ENCODE peak calls at places on chromosomes 2 and 18, in four cellular contexts. One of them, this sample, is unnamed.

GRCh38 chr2:100256416-100256815 is 65.9 kb downstream of the LONRF2 start:
- DNase-seq in K562: no peak
- DNase-seq in GM12878: no peak
- DNase-seq in HepG2: no peak
- DNase-seq in this sample: no peak

GRCh38 chr18:48885266-48885950 is 65.4 kb downstream of the SMAD7 start:
- DNase-seq in GM12878: no peak
- DNase-seq in HepG2: no peak
- DNase-seq in K562: no peak
- DNase-seq in this sample: no peak

GRCh38 chr2:155223781-155224406 is 525.4 kb downstream of the KCNJ3 start:
- DNase-seq in K562: no peak
- DNase-seq in HepG2: peak; percentile 15
- DNase-seq in GM12878: no peak
- DNase-seq in this sample: peak; percentile 1

GRCh38 chr2:225122007-225122406 is 79.7 kb upstream of the DOCK10 start:
- DNase-seq in GM12878: no peak
- DNase-seq in K562: peak; percentile 8
- DNase-seq in HepG2: no peak
- DNase-seq in this sample: no peak

GRCh38 chr18:51513525-51513924 is 316.0 kb upstream of the MEX3C start:
- DNase-seq in K562: no peak
- DNase-seq in GM12878: no peak
- DNase-seq in HepG2: no peak
- DNase-seq in this sample: peak; percentile 48

GRCh38 chr2:121260370-121261154 is 24.4 kb downstream of the TFCP2L1 start:
- DNase-seq in GM12878: no peak
- DNase-seq in K562: no peak
- DNase-seq in HepG2: no peak
- DNase-seq in this sample: no peak

GRCh38 chr2:176122633-176123482 is at the start of gene HOXD9:
- DNase-seq in K562: no peak
- DNase-seq in HepG2: no peak
- DNase-seq in GM12878: no peak
- DNase-seq in this sample: no peak

GRCh38 chr2:64609229-64609994 is 44.3 kb downstream of the SERTAD2 start:
- DNase-seq in K562: peak; percentile 82
- DNase-seq in HepG2: no peak
- DNase-seq in GM12878: no peak
- DNase-seq in this sample: peak; percentile 88

GRCh38 chr18:47436871-47437270 is 185.4 kb upstream of the SKOR2 start:
- DNase-seq in K562: no peak
- DNase-seq in HepG2: no peak
- DNase-seq in GM12878: no peak
- DNase-seq in this sample: no peak

GRCh38 chr18:35282353-35282752 is 7.7 kb downstream of the ZSCAN30 start:
- DNase-seq in HepG2: peak; percentile 8
- DNase-seq in GM12878: no peak
- DNase-seq in K562: no peak
- DNase-seq in this sample: no peak

GRCh38 chr2:24793752-24794477 is 690 bp downstream of the CENPO start:
- DNase-seq in K562: peak; percentile 34
- DNase-seq in HepG2: peak; percentile 39
- DNase-seq in GM12878: no peak
- DNase-seq in this sample: peak; percentile 42

GRCh38 chr2:231397011-231397927 is 1.8 kb downstream of the B3GNT7 start:
- DNase-seq in HepG2: no peak
- DNase-seq in GM12878: no peak
- DNase-seq in K562: no peak
- DNase-seq in this sample: no peak

GRCh38 chr2:231642631-231643493 is 50.2 kb downstream of the TEX44 start:
- DNase-seq in K562: peak; percentile 60
- DNase-seq in GM12878: peak; percentile 63
- DNase-seq in HepG2: peak; percentile 39
- DNase-seq in this sample: peak; percentile 97

GRCh38 chr2:231904161-231904611 is 22.0 kb downstream of the NPPC start:
- DNase-seq in HepG2: no peak
- DNase-seq in GM12878: no peak
- DNase-seq in K562: no peak
- DNase-seq in this sample: no peak

GRCh38 chr2:60064687-60065361 is 488.6 kb downstream of the BCL11A start:
- DNase-seq in GM12878: no peak
- DNase-seq in K562: no peak
- DNase-seq in HepG2: no peak
- DNase-seq in this sample: no peak

GRCh38 chr2:100235581-100235980 is 86.7 kb downstream of the LONRF2 start:
- DNase-seq in HepG2: no peak
- DNase-seq in GM12878: no peak
- DNase-seq in K562: no peak
- DNase-seq in this sample: no peak

GRCh38 chr2:6163932-6164331 is 471.7 kb downstream of the SOX11 start:
- DNase-seq in GM12878: no peak
- DNase-seq in HepG2: no peak
- DNase-seq in K562: no peak
- DNase-seq in this sample: no peak

GRCh38 chr2:134027980-134028379 is 225.9 kb upstream of the MGAT5 start:
- DNase-seq in HepG2: no peak
- DNase-seq in GM12878: no peak
- DNase-seq in K562: no peak
- DNase-seq in this sample: no peak

GRCh38 chr2:231127480-231127879 is 2.6 kb upstream of the HTR2B start:
- DNase-seq in K562: no peak
- DNase-seq in HepG2: no peak
- DNase-seq in GM12878: no peak
- DNase-seq in this sample: peak; percentile 83

GRCh38 chr2:104745856-104746255 is 108.1 kb upstream of the POU3F3 start:
- DNase-seq in GM12878: no peak
- DNase-seq in K562: no peak
- DNase-seq in HepG2: no peak
- DNase-seq in this sample: no peak

GRCh38 chr18:46756559-46757201 is at the start of gene ST8SIA5:
- DNase-seq in GM12878: no peak
- DNase-seq in HepG2: no peak
- DNase-seq in K562: no peak
- DNase-seq in this sample: no peak

GRCh38 chr2:128413718-128414341 is 95.2 kb upstream of the HS6ST1 start:
- DNase-seq in K562: no peak
- DNase-seq in HepG2: no peak
- DNase-seq in GM12878: no peak
- DNase-seq in this sample: no peak

GRCh38 chr2:52222128-52222527 is 1190.2 kb upstream of the NRXN1 start:
- DNase-seq in HepG2: no peak
- DNase-seq in K562: no peak
- DNase-seq in GM12878: no peak
- DNase-seq in this sample: no peak

GRCh38 chr2:12106440-12107080 is 360.1 kb downstream of the LPIN1 start:
- DNase-seq in HepG2: no peak
- DNase-seq in GM12878: no peak
- DNase-seq in K562: peak; percentile 97
- DNase-seq in this sample: peak; percentile 63
- TF ChIP-seq REST in HepG2: no peak
- TF ChIP-seq REST in GM12878: no peak
- TF ChIP-seq REST in K562: no peak
- TF ChIP-seq REST in this sample: no peak

DNA sequence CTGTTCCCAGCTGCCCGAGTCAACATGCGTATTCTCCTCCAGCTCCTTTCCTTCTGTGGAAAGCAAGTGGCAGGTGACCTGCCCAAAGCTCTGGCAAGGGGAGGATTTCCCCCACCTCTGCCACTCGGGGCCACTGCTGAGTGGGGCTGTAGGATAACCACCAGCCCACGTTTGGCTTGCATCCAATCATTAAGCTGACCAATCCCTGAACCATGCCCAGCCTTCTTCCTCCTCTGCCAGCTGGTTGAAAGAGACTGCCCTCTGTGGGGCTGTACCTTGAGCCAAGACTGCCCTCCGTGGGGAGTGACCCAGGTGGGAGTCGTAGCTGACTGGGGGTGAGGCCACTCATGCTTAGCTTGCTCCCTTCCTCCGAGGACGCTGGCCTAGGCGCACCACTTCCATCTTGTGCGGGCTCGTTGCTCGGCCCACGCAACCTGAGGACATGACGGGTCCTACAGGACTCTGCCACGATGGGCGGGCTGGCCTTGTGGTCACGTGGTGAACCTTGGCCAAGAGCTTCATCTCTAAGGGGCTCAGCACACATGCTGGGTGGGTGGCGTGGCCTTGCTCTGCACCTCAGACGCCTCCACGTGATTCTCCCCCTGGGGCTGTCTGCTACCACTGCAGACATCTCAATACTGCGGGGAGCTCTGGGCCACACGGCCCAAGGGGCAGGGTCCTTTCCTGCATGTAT is 112.1 kb downstream of the NDUFA10 start:
- DNase-seq in K562: no peak
- DNase-seq in GM12878: no peak
- DNase-seq in HepG2: no peak
- DNase-seq in this sample: no peak
- TF ChIP-seq POLR2A in K562: no peak
- TF ChIP-seq POLR2A in GM12878: no peak
- TF ChIP-seq POLR2A in HepG2: no peak
- TF ChIP-seq POLR2A in this sample: no peak

GRCh38 chr18:57657566-57657965 is 35.9 kb upstream of the NARS1 start:
- DNase-seq in HepG2: no peak
- DNase-seq in GM12878: no peak
- DNase-seq in K562: no peak
- DNase-seq in this sample: no peak
- TF ChIP-seq RFX5 in HepG2: no peak
- TF ChIP-seq RFX5 in GM12878: no peak
- TF ChIP-seq RFX5 in K562: no peak
- TF ChIP-seq RFX5 in this sample: no peak

DNA sequence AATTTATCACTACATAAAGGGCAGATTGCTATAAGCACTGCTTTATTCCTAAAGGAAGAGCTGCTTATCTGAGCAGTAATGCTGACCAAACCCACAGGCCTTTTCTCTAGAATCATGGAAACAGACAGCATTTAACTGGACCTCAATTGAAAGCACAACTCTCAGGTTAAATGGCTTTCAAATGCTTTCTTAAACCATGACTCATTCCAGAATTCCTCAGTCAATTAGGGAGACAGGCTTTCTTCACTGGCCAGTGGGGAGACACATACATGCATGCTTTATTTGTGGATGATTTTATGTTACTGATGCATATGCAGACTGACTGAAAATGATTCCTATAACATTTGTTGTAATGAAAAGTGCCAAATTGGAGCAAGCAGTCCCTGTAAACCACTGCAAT is 114.6 kb downstream of the ACVR1 start:
- DNase-seq in HepG2: no peak
- DNase-seq in GM12878: no peak
- DNase-seq in K562: no peak
- DNase-seq in this sample: no peak
- TF ChIP-seq REST in HepG2: no peak
- TF ChIP-seq REST in GM12878: no peak
- TF ChIP-seq REST in K562: no peak
- TF ChIP-seq REST in this sample: no peak

DNA sequence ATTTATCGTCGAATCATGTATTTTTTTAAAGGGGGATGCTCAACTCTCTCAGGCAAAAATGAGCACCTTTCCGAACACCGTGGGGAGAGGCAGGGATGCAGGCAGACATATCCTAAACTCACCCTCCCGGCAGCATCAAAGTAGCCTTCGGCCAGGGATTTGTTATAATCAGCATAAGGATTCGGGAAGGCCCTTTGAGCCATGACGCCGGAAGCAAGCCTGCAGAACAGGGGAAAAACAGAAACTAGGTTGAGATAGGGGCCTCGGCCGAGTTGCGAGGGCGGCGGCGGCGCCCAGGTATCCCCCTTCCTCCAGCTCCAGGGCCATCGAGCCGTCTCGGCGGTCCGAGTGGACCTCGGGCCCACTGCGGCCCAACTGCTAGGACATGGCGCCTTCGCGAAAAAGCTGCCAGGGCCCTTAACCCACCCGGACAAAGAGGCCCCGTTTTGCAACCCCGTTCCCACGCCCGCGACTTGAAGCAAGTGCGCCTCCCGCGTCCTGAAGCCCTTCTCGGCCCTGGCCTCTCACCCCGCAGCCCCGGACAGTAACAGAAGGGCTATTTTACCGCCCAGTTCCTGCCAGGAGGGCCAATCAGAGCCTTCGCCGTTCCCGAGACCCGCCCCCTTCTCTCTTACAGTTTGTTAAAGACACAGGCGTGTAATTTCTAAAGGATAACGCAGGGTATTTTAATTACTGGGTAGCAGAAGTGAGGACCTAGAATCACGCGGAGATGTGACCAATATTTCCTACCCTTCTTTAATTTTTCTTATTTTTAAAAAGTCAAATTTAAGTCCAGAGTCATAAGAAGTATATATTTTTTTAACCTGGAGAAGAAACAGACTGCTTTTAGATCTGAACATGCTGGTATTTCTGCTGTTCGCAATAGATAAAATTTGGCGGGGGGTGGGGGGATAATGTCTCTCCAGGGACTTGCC is at the start of gene LANCL1:
- DNase-seq in K562: peak; percentile 90
- DNase-seq in GM12878: peak; percentile 67
- DNase-seq in HepG2: peak; percentile 91
- DNase-seq in this sample: peak; percentile 89
- TF ChIP-seq POLR2A in K562: peak; percentile 84
- TF ChIP-seq POLR2A in GM12878: peak; percentile 90
- TF ChIP-seq POLR2A in HepG2: peak; percentile 98
- TF ChIP-seq POLR2A in this sample: peak; percentile 82

GRCh38 chr18:22814329-22814703 is 118.8 kb upstream of the RBBP8 start:
- DNase-seq in GM12878: no peak
- DNase-seq in HepG2: no peak
- DNase-seq in K562: no peak
- DNase-seq in this sample: no peak
- TF ChIP-seq RFX5 in GM12878: no peak
- TF ChIP-seq RFX5 in HepG2: no peak
- TF ChIP-seq RFX5 in K562: no peak
- TF ChIP-seq RFX5 in this sample: no peak

This sample was measured in A549.